ENCODE peak calls at places on chromosomes 5 and 9, in eight cellular contexts. H is stimulated activated CD4-positive, alpha-beta T cell treated with anti-CD3 and anti-CD28 coated beads, Interleukin-12 subunit alpha, Interleukin-12 subunit beta, amount 100 ng/mL, for 48 hours; Z is CD4-positive, alpha-beta memory T cell; O is choroid plexus epithelial cell; T is IMR-90; P is NCI-H1694; S is anterior cingulate cortex; K is H9. L is an unnamed sample.

GRCh38 chr9:125418404-125418803 is 156.8 kb downstream of the GAPVD1 start:
- DNase-seq in O (peak), K (no peak), Z (no peak), H (no peak), S (no peak), P (no peak), T (peak), L (no peak)

GRCh38 chr5:157343842-157344790 is 78.2 kb downstream of the CYFIP2 start:
- DNase-seq in Z (no peak), T (no peak), K (no peak), H (peak), O (no peak), S (peak), P (no peak), L (no peak)

GRCh38 chr5:75659791-75660453 is 48.7 kb downstream of the ANKDD1B start:
- DNase-seq in P (no peak), T (no peak), S (no peak), Z (no peak), H (no peak), K (no peak), O (no peak), L (no peak)

GRCh38 chr5:77358566-77359205 is 133.4 kb downstream of the WDR41 start:
- DNase-seq in K (no peak), S (no peak), Z (no peak), T (peak), O (peak), H (no peak), P (no peak), L (no peak)

GRCh38 chr5:128349044-128349629 is 188.9 kb downstream of the FBN2 start:
- DNase-seq in Z (no peak), K (no peak), T (peak), O (peak), S (no peak), H (no peak), P (no peak), L (no peak)

GRCh38 chr5:65815156-65815555 is 93.2 kb downstream of the NLN start:
- DNase-seq in K (no peak), S (no peak), T (no peak), H (no peak), O (peak), Z (no peak), P (no peak), L (no peak)

GRCh38 chr9:109903515-109904138 is 123.6 kb downstream of the PALM2AKAP2 start:
- DNase-seq in P (peak), Z (peak), S (peak), H (peak), O (peak), T (peak), K (peak), L (peak)

GRCh38 chr9:91033802-91034201 is 232.2 kb downstream of the SYK start:
- DNase-seq in S (no peak), K (peak), Z (peak), O (no peak), P (no peak), H (peak), T (no peak), L (peak)

GRCh38 chr5:83058718-83059117 is 18.5 kb downstream of the TMEM167A start:
- DNase-seq in T (no peak), P (no peak), K (no peak), S (no peak), Z (no peak), H (no peak), O (no peak), L (no peak)

GRCh38 chr5:148973455-148973854 is 89.4 kb downstream of the SH3TC2 start:
- DNase-seq in P (no peak), S (no peak), H (no peak), O (no peak), T (peak), Z (no peak), K (no peak), L (no peak)

GRCh38 chr9:84839538-84839937 is 170.0 kb downstream of the NTRK2 start:
- DNase-seq in Z (no peak), T (no peak), P (no peak), O (peak), H (no peak), K (no peak), S (peak), L (no peak)

GRCh38 chr9:73039253-73039915 is 86.5 kb upstream of the ALDH1A1 start:
- DNase-seq in T (no peak), S (peak), K (no peak), O (peak), H (no peak), Z (no peak), P (no peak), L (no peak)

GRCh38 chr5:32708949-32709348 is 2.2 kb upstream of the NPR3 start:
- DNase-seq in K (peak), S (no peak), T (no peak), Z (no peak), H (no peak), O (no peak), P (no peak), L (no peak)

GRCh38 chr5:133230823-133231578 is 179.2 kb downstream of the HSPA4 start:
- DNase-seq in O (no peak), S (no peak), H (no peak), K (no peak), P (no peak), Z (no peak), T (no peak), L (no peak)

GRCh38 chr5:31049933-31050704 is 143.4 kb upstream of the CDH6 start:
- DNase-seq in T (peak), O (peak), Z (no peak), H (no peak), P (no peak), K (no peak), S (no peak), L (no peak)

GRCh38 chr9:85859751-85860150 is 81.2 kb upstream of the NAA35 start:
- DNase-seq in H (no peak), K (no peak), T (no peak), O (no peak), S (no peak), P (no peak), Z (no peak), L (no peak)

GRCh38 chr9:113446323-113446740 is 17.2 kb upstream of the RGS3 start:
- DNase-seq in P (peak), Z (no peak), T (peak), K (no peak), H (peak), S (no peak), O (peak), L (no peak)

GRCh38 chr5:124200381-124200780 is 546.1 kb downstream of the ZNF608 start:
- DNase-seq in K (no peak), S (no peak), H (no peak), Z (no peak), P (no peak), O (peak), T (peak), L (no peak)